ENCODE peak calls at places on chromosomes 6 and 20, in seven cellular contexts. X, B, I, M, O, Q and J are unnamed samples.
A peak's percentile ranks its signal among the peaks of the same experiment; 100 is the strongest.

GRCh38 chr20:63643966-63644365 is 9.3 kb downstream of the STMN3 start:
- DNase-seq in X (no peak), B (no peak), I (no peak), M (no peak), O (no peak), Q (no peak), J (no peak)

GRCh38 chr20:6492396-6493055 is 275.0 kb upstream of the BMP2 start:
- DNase-seq in X (no peak), B (no peak), I (no peak), M (no peak), O (no peak), Q (no peak), J (no peak)

GRCh38 chr6:144377586-144377985 is 92.5 kb downstream of the UTRN start:
- DNase-seq in X (no peak), B (no peak), I (no peak), M (no peak), O (no peak), Q (no peak), J (no peak)

GRCh38 chr6:13120483-13121482 is 207.6 kb downstream of the TBC1D7 start:
- DNase-seq in X (no peak), B (no peak), I (no peak), M (peak; percentile 15), O (no peak), Q (no peak), J (no peak)

GRCh38 chr6:70280462-70280861 is 22.4 kb downstream of the COL9A1 start:
- DNase-seq in X (no peak), B (no peak), I (peak; percentile 21), M (no peak), O (no peak), Q (no peak), J (no peak)

GRCh38 chr6:4732691-4733315 is 43.4 kb upstream of the CDYL start:
- DNase-seq in X (peak; percentile 82), B (peak; percentile 54), I (peak; percentile 41), M (peak; percentile 75), O (no peak), Q (peak; percentile 82), J (peak; percentile 94)

GRCh38 chr6:167467793-167468431 is 143.0 kb downstream of the TTLL2 start:
- DNase-seq in X (no peak), B (no peak), I (no peak), M (no peak), O (no peak), Q (no peak), J (no peak)

GRCh38 chr6:100886078-100886477 is 4.9 kb upstream of the ASCC3 start:
- DNase-seq in X (no peak), B (no peak), I (no peak), M (no peak), O (no peak), Q (no peak), J (no peak)

GRCh38 chr20:49768204-49769124 is 44.2 kb upstream of the SLC9A8 start:
- DNase-seq in X (peak; percentile 98), B (no peak), I (peak; percentile 56), M (peak; percentile 79), O (no peak), Q (peak; percentile 96), J (peak; percentile 23)

GRCh38 chr6:2940010-2940850 is 31.1 kb downstream of the SERPINB6 start:
- DNase-seq in X (peak; percentile 11), B (no peak), I (no peak), M (no peak), O (no peak), Q (peak; percentile 48), J (no peak)

GRCh38 chr6:64520050-64520449 is 884.4 kb downstream of the PHF3 start:
- DNase-seq in X (peak; percentile 30), B (no peak), I (no peak), M (no peak), O (no peak), Q (no peak), J (peak; percentile 3)

GRCh38 chr6:169529931-169530761 is 171.7 kb downstream of the WDR27 start:
- DNase-seq in X (peak; percentile 39), B (no peak), I (peak; percentile 52), M (no peak), O (no peak), Q (no peak), J (no peak)

GRCh38 chr20:48669946-48670630 is 157.7 kb downstream of the PREX1 start:
- DNase-seq in X (no peak), B (no peak), I (no peak), M (no peak), O (no peak), Q (no peak), J (no peak)

GRCh38 chr20:709421-709820 is 33.8 kb upstream of the SCRT2 start:
- DNase-seq in X (no peak), B (no peak), I (no peak), M (peak; percentile 62), O (no peak), Q (peak; percentile 85), J (no peak)

GRCh38 chr6:215335-216034 is 76.8 kb upstream of the DUSP22 start:
- DNase-seq in X (no peak), B (no peak), I (no peak), M (peak; percentile 57), O (no peak), Q (no peak), J (peak; percentile 56)

GRCh38 chr6:147173140-147173539 is 31.1 kb upstream of the STXBP5 start:
- DNase-seq in X (no peak), B (no peak), I (no peak), M (no peak), O (no peak), Q (no peak), J (no peak)

GRCh38 chr6:52227495-52227894 is 16.8 kb downstream of the IL17F start:
- DNase-seq in X (no peak), B (no peak), I (no peak), M (no peak), O (no peak), Q (no peak), J (no peak)

GRCh38 chr6:106411643-106412200 is 51.2 kb downstream of the CRYBG1 start:
- DNase-seq in X (peak; percentile 2), B (no peak), I (peak; percentile 14), M (no peak), O (no peak), Q (no peak), J (no peak)

GRCh38 chr20:341682-342081 is 5.2 kb upstream of the NRSN2 start:
- DNase-seq in X (peak; percentile 95), B (no peak), I (no peak), M (no peak), O (no peak), Q (no peak), J (no peak)

GRCh38 chr20:36064661-36065426 is 89.7 kb upstream of the EPB41L1 start:
- DNase-seq in X (peak; percentile 82), B (peak; percentile 99), I (peak; percentile 98), M (peak; percentile 96), O (peak; percentile 44), Q (peak; percentile 98), J (peak; percentile 93)
- TF ChIP-seq POLR2A in X (peak; percentile 86), B (peak; percentile 90), I (peak; percentile 90), M (peak; percentile 99), O (peak; percentile 91), Q (peak; percentile 93), J (peak; percentile 76)

DNA sequence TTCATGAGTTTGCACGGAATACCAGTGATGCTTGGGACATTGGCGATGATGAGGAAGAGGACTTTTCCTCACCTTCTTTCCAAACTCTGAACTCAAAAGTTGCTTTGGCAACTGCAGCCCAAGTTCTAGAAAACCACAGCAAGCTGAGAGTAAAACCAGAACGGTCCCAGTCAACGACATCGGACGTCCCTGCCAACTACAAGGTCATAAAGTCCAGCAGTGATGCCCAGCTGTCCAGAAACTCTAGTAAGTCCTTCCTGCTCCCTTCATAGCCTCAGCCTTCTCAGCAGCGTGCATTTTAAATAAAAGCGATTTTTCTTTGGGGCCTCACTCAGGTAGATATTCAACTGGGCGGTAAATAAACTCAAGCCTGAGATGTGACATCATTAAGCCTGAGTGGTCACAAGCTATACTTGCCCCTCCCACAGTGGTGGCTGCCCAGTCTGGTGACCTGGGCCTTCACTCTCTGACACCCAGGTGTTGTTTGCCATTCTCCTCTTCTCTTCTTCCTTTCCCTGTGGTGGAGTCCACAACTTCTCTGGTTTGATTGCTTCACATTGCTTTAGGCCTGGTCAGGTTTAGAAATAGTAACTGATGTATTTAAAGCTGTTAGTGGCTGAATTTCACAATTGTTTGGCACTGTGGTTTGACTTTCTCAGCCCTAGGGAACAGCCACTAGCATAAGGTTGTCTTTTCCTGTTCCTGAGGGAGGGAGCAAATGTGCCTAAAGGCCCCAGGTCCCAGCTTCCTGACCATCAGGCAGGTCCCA is 21.6 kb upstream of the TMEM217 start:
- DNase-seq in X (no peak), B (no peak), I (no peak), M (no peak), O (no peak), Q (no peak), J (no peak)
- TF ChIP-seq POLR2A in X (no peak), B (no peak), I (no peak), M (no peak), O (no peak), Q (no peak), J (no peak)

DNA sequence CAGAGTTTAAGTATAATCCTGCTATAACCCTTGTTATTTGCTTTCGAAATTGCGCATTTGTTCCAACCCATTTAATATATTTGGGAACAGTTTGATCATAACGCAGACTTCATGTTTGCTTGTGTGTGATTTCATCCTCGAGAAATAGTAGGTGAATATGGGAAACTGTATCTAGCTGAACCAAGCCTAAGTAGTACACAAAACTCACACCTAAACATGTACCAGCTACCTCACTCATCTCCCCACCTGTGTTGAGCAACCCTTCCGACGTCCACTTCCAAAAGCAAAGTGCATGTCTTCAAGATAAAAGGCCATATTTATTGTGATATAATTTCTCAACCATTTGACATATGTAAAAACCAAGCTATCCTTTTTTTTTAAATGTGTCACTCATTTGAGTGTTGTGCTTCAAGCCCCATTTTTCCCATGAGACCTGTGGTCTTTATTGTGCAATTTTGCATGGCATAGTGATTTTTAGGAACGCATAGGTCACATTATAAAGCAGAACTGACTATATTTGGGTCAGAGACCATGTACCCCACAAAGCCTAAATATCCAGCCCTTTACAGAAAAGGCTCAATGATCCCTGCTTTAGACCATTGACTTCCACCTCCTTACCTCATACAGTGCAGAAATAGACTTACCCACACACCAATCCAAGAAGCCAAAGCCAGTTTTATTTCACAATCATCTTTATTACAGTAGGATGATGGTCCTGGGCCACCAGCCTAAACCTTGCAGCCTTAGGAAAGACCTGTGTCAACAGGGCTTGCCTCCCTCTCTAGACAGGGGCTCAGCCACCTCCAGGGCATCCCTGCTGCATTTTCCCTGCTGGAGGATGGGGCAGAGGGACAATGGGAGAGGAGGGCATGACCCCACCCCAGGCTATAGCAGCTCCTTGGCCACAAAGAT is 7.1 kb downstream of the CCND3 start:
- DNase-seq in X (peak; percentile 24), B (no peak), I (no peak), M (no peak), O (no peak), Q (no peak), J (no peak)
- TF ChIP-seq POLR2A in X (no peak), B (no peak), I (no peak), M (no peak), O (no peak), Q (no peak), J (no peak)

GRCh38 chr6:32096394-32097258 is 12.5 kb downstream of the TNXB start:
- DNase-seq in X (no peak), B (no peak), I (no peak), M (no peak), O (no peak), Q (no peak), J (no peak)

GRCh38 chr6:32096087-32096393 is 13.1 kb downstream of the TNXB start:
- DNase-seq in X (no peak), B (no peak), I (no peak), M (no peak), O (no peak), Q (no peak), J (no peak)

GRCh38 chr6:32092760-32093497 is 16.2 kb downstream of the TNXB start:
- DNase-seq in X (peak; percentile 34), B (peak; percentile 43), I (no peak), M (peak; percentile 67), O (no peak), Q (no peak), J (no peak)

GRCh38 chr6:32095338-32096086 is 13.6 kb downstream of the TNXB start:
- DNase-seq in X (no peak), B (no peak), I (no peak), M (no peak), O (no peak), Q (no peak), J (no peak)
- TF ChIP-seq POLR2A in X (no peak), B (no peak), I (no peak), M (no peak), O (no peak), Q (no peak), J (no peak)